ENCODE peak calls at places on chromosomes 12 and 14, in four cellular contexts. E, A, H and U are unnamed samples.

GRCh38 chr12:45130881-45131281 is 80.0 kb upstream of the DBX2 start:
- DNase-seq in E (peak; percentile 63), A (peak; percentile 34), H (no peak), U (peak; percentile 47)

GRCh38 chr12:107468182-107468581 is 217.4 kb upstream of the PWP1 start:
- DNase-seq in E (no peak), A (no peak), H (no peak), U (peak; percentile 94)

GRCh38 chr14:95220663-95221231 is 63.4 kb upstream of the DICER1 start:
- DNase-seq in E (no peak), A (no peak), H (no peak), U (peak; percentile 63)

GRCh38 chr12:121287267-121287954 is 9.1 kb downstream of the CAMKK2 start:
- DNase-seq in E (no peak), A (peak; percentile 33), H (no peak), U (no peak)

GRCh38 chr12:3296409-3296701 is 194.6 kb upstream of the PRMT8 start:
- DNase-seq in E (no peak), A (no peak), H (no peak), U (no peak)

GRCh38 chr12:13211191-13211858 is 14.8 kb downstream of the EMP1 start:
- DNase-seq in E (no peak), A (no peak), H (no peak), U (peak; percentile 86)

GRCh38 chr12:26188132-26188531 is 7.2 kb upstream of the SSPN start:
- DNase-seq in E (no peak), A (peak; percentile 43), H (no peak), U (no peak)

GRCh38 chr14:67918838-67919237 is 99.3 kb downstream of the RAD51B start:
- DNase-seq in E (no peak), A (no peak), H (no peak), U (no peak)

GRCh38 chr12:4280351-4281163 is 7.0 kb downstream of the CCND2 start:
- DNase-seq in E (no peak), A (no peak), H (peak; percentile 66), U (no peak)

GRCh38 chr12:6067152-6067916 is 57.1 kb downstream of the VWF start:
- DNase-seq in E (no peak), A (no peak), H (no peak), U (peak; percentile 66)

GRCh38 chr12:109192358-109192757 is 76.0 kb downstream of the ACACB start:
- DNase-seq in E (no peak), A (peak; percentile 15), H (no peak), U (no peak)

GRCh38 chr14:96067985-96068930 is 29.1 kb downstream of the C14orf132 start:
- DNase-seq in E (no peak), A (no peak), H (peak; percentile 35), U (no peak)

GRCh38 chr12:33588082-33588712 is 148.6 kb upstream of the SYT10 start:
- DNase-seq in E (no peak), A (no peak), H (no peak), U (peak; percentile 51)

GRCh38 chr12:66398931-66399625 is 96.8 kb downstream of the HELB start:
- DNase-seq in E (no peak), A (no peak), H (no peak), U (no peak)

GRCh38 chr12:105109465-105110212 is 2.1 kb downstream of the WASHC4 start:
- DNase-seq in E (no peak), A (no peak), H (no peak), U (peak; percentile 52)

GRCh38 chr12:28872654-28873268 is 276.3 kb upstream of the FAR2 start:
- DNase-seq in E (peak; percentile 69), A (peak; percentile 33), H (no peak), U (peak; percentile 13)

GRCh38 chr12:114993202-114993601 is 309.2 kb upstream of the TBX3 start:
- DNase-seq in E (no peak), A (no peak), H (no peak), U (no peak)

GRCh38 chr12:46401703-46402102 is 29.1 kb upstream of the SLC38A2 start:
- DNase-seq in E (peak; percentile 17), A (no peak), H (peak; percentile 77), U (no peak)

GRCh38 chr12:124357616-124358015 is 62.7 kb downstream of the RFLNA start:
- DNase-seq in E (no peak), A (no peak), H (no peak), U (no peak)

GRCh38 chr14:68297871-68298468 is 478.4 kb downstream of the RAD51B start:
- DNase-seq in E (no peak), A (no peak), H (no peak), U (no peak)

GRCh38 chr14:66468778-66469367 is 17.3 kb upstream of the CCDC196 start:
- DNase-seq in E (no peak), A (no peak), H (no peak), U (no peak)

GRCh38 chr14:106691601-106692291 is 1165.4 kb downstream of the TMEM121 start:
- DNase-seq in E (no peak), A (no peak), H (no peak), U (no peak)

GRCh38 chr14:99971929-99972747 is 93.1 kb upstream of the EVL start:
- DNase-seq in E (peak; percentile 53), A (no peak), H (no peak), U (no peak)

GRCh38 chr14:95227279-95227860 is 70.0 kb upstream of the DICER1 start:
- DNase-seq in E (no peak), A (no peak), H (no peak), U (peak; percentile 49)

GRCh38 chr12:116882742-116883141 is 1.5 kb upstream of the HRK start:
- DNase-seq in E (no peak), A (no peak), H (no peak), U (no peak)

GRCh38 chr14:52352546-52352945 is 38.4 kb downstream of the PTGER2 start:
- DNase-seq in E (no peak), A (no peak), H (no peak), U (no peak)

GRCh38 chr12:27868165-27868564 is 88.1 kb upstream of the MANSC4 start:
- DNase-seq in E (no peak), A (peak; percentile 66), H (no peak), U (no peak)

GRCh38 chr14:58238252-58239247 is 6.1 kb upstream of the PSMA3 start:
- DNase-seq in E (peak; percentile 32), A (peak; percentile 34), H (no peak), U (peak; percentile 11)

GRCh38 chr12:14710632-14711324 is 14.4 kb upstream of the GUCY2C start:
- DNase-seq in E (peak; percentile 32), A (no peak), H (no peak), U (no peak)

GRCh38 chr14:85088231-85088630 is 441.7 kb upstream of the FLRT2 start:
- DNase-seq in E (no peak), A (no peak), H (no peak), U (no peak)
- H3K27ac ChIP-seq in E (no peak overlapping the region), A (no peak overlapping the region), H (no peak overlapping the region), U (no peak overlapping the region)

GRCh38 chr14:29654910-29655590 is 272.6 kb downstream of the PRKD1 start:
- DNase-seq in E (no peak), A (no peak), H (no peak), U (no peak)
- H3K9me3 ChIP-seq in E (peaks cover 2% of the 10 kb centered on the region), A (peaks cover 3% of the 10 kb centered on the region), H (no peaks in the 10 kb centered on the region), U (no peaks in the 10 kb centered on the region)

GRCh38 chr12:53997324-53998173 is 2.4 kb upstream of the HOXC9 start:
- DNase-seq in E (no peak), A (no peak), H (no peak), U (peak; percentile 77)
- H3K4me3 ChIP-seq in E (no peak overlapping the region), A (no peak overlapping the region), H (peak overlapping the region; percentile 64), U (peak overlapping the region; percentile 49)

GRCh38 chr12:50006754-50007442 is 18.4 kb downstream of the RACGAP1 start:
- DNase-seq in E (no peak), A (no peak), H (no peak), U (no peak)

GRCh38 chr12:50004696-50005095 is 20.6 kb downstream of the RACGAP1 start:
- DNase-seq in E (no peak), A (no peak), H (no peak), U (no peak)

GRCh38 chr12:50005150-50005549 is 20.1 kb downstream of the RACGAP1 start:
- DNase-seq in E (no peak), A (no peak), H (no peak), U (no peak)

GRCh38 chr12:50006266-50006665 is 19.0 kb downstream of the RACGAP1 start:
- DNase-seq in E (no peak), A (no peak), H (no peak), U (no peak)

GRCh38 chr12:50003595-50003994 is 21.7 kb downstream of the RACGAP1 start:
- DNase-seq in E (no peak), A (no peak), H (no peak), U (no peak)
- H3K27ac ChIP-seq in E (no peak overlapping the region), A (no peak overlapping the region), H (no peak overlapping the region), U (no peak overlapping the region)

GRCh38 chr14:90956273-90956672 is 104.2 kb downstream of the RPS6KA5 start:
- DNase-seq in E (no peak), A (no peak), H (no peak), U (no peak)
- H3K9me3 ChIP-seq in E (no peaks in the 10 kb centered on the region), A (no peaks in the 10 kb centered on the region), H (peaks cover 8% of the 10 kb centered on the region), U (no peaks in the 10 kb centered on the region)

DNA sequence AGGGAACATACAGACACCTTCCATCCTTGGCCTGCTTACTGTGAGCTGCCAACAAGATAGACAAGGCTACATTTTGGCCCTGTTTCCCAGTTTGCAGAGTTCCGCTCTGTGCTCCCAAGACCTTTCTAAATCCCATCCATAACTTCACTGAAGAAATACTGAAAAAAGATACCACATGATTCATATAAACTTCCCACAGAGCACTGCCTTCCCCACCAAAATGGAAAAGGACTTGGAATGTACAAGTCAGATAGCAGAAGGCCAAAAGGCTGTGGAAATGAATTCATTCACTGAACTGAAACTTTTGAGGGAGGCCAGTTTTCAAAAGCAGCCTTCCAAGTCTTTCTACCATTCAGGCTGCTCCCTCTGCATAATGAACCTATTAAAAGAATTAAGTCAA is 29.6 kb downstream of the PDZRN4 start:
- DNase-seq in E (no peak), A (no peak), H (no peak), U (no peak)
- H3K4me3 ChIP-seq in E (no peak overlapping the region), A (no peak overlapping the region), H (no peak overlapping the region), U (no peak overlapping the region)

DNA sequence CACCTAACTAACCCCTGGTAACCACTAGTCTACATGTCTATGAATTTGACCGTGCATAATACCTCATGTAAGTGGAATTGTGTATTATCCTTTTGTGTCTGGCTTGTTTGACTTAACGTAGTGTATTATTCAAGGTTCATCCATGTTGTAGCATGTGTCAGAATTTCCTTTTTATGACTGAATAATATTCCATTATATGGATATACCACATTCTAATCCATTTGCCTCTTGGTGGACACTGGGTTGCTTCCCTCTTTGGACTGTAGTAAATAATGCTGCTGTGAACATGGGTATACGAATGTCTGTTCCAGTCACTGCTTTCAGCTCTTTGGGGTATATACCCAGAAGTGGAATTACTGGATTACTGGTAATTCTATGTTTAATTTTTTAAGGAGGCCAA is 3.3 kb downstream of the SNRPF start:
- DNase-seq in E (no peak), A (no peak), H (no peak), U (no peak)
- H3K27ac ChIP-seq in E (no peak overlapping the region), A (no peak overlapping the region), H (no peak overlapping the region), U (no peak overlapping the region)

GRCh38 chr12:133181238-133181959 is at the start of gene ZNF268:
- DNase-seq in E (peak; percentile 95), A (peak; percentile 72), H (peak; percentile 91), U (peak; percentile 29)
- H3K9me3 ChIP-seq in E (no peaks in the 10 kb centered on the region), A (peaks cover 50% of the 10 kb centered on the region), H (peaks cover 24% of the 10 kb centered on the region), U (peaks cover 21% of the 10 kb centered on the region)